ENCODE peak calls at places on chromosome 7, in ten cellular contexts. One of them, this sample, is unnamed.

GRCh38 chr7:11341285-11341944 is 367.7 kb downstream of the PHF14 start:
- DNase-seq in neural crest cell: no peak
- DNase-seq in aorta: no peak
- DNase-seq in activated CD8-positive, alpha-beta memory T cell treated with anti-CD3 and anti-CD28 coated beads, Interleukin-2, amount 50 U/mL, for 48 hours: no peak
- DNase-seq in central memory CD4-positive, alpha-beta T cell: no peak
- DNase-seq in midbrain: peak
- DNase-seq in AML-193: no peak
- DNase-seq in T follicular helper cell: no peak
- DNase-seq in H1: no peak
- DNase-seq in left ventricle myocardium superior: no peak
- DNase-seq in this sample: no peak

GRCh38 chr7:116710764-116711452 is 38.9 kb downstream of the MET start:
- DNase-seq in neural crest cell: no peak
- DNase-seq in aorta: no peak
- DNase-seq in activated CD8-positive, alpha-beta memory T cell treated with anti-CD3 and anti-CD28 coated beads, Interleukin-2, amount 50 U/mL, for 48 hours: no peak
- DNase-seq in central memory CD4-positive, alpha-beta T cell: no peak
- DNase-seq in midbrain: no peak
- DNase-seq in AML-193: no peak
- DNase-seq in T follicular helper cell: no peak
- DNase-seq in H1: no peak
- DNase-seq in left ventricle myocardium superior: no peak
- DNase-seq in this sample: no peak

GRCh38 chr7:108492742-108493141 is 33.2 kb downstream of the PNPLA8 start:
- DNase-seq in neural crest cell: no peak
- DNase-seq in aorta: no peak
- DNase-seq in activated CD8-positive, alpha-beta memory T cell treated with anti-CD3 and anti-CD28 coated beads, Interleukin-2, amount 50 U/mL, for 48 hours: no peak
- DNase-seq in central memory CD4-positive, alpha-beta T cell: no peak
- DNase-seq in midbrain: no peak
- DNase-seq in AML-193: no peak
- DNase-seq in T follicular helper cell: no peak
- DNase-seq in H1: no peak
- DNase-seq in left ventricle myocardium superior: no peak
- DNase-seq in this sample: no peak

GRCh38 chr7:155653773-155654172 is 9.3 kb downstream of the RBM33 start:
- DNase-seq in neural crest cell: no peak
- DNase-seq in aorta: no peak
- DNase-seq in activated CD8-positive, alpha-beta memory T cell treated with anti-CD3 and anti-CD28 coated beads, Interleukin-2, amount 50 U/mL, for 48 hours: no peak
- DNase-seq in central memory CD4-positive, alpha-beta T cell: no peak
- DNase-seq in midbrain: no peak
- DNase-seq in AML-193: peak
- DNase-seq in T follicular helper cell: no peak
- DNase-seq in H1: no peak
- DNase-seq in left ventricle myocardium superior: no peak
- DNase-seq in this sample: no peak

GRCh38 chr7:39416866-39417265 is 149.3 kb upstream of the YAE1 start:
- DNase-seq in neural crest cell: no peak
- DNase-seq in aorta: no peak
- DNase-seq in activated CD8-positive, alpha-beta memory T cell treated with anti-CD3 and anti-CD28 coated beads, Interleukin-2, amount 50 U/mL, for 48 hours: no peak
- DNase-seq in central memory CD4-positive, alpha-beta T cell: no peak
- DNase-seq in midbrain: no peak
- DNase-seq in AML-193: no peak
- DNase-seq in T follicular helper cell: no peak
- DNase-seq in H1: no peak
- DNase-seq in left ventricle myocardium superior: no peak
- DNase-seq in this sample: no peak

GRCh38 chr7:47503283-47503682 is 78.6 kb downstream of the TNS3 start:
- DNase-seq in neural crest cell: no peak
- DNase-seq in aorta: no peak
- DNase-seq in activated CD8-positive, alpha-beta memory T cell treated with anti-CD3 and anti-CD28 coated beads, Interleukin-2, amount 50 U/mL, for 48 hours: no peak
- DNase-seq in central memory CD4-positive, alpha-beta T cell: no peak
- DNase-seq in midbrain: no peak
- DNase-seq in AML-193: no peak
- DNase-seq in T follicular helper cell: no peak
- DNase-seq in H1: no peak
- DNase-seq in left ventricle myocardium superior: no peak
- DNase-seq in this sample: no peak

GRCh38 chr7:158252081-158252836 is 335.4 kb downstream of the PTPRN2 start:
- DNase-seq in neural crest cell: no peak
- DNase-seq in aorta: peak
- DNase-seq in activated CD8-positive, alpha-beta memory T cell treated with anti-CD3 and anti-CD28 coated beads, Interleukin-2, amount 50 U/mL, for 48 hours: peak
- DNase-seq in central memory CD4-positive, alpha-beta T cell: no peak
- DNase-seq in midbrain: peak
- DNase-seq in AML-193: no peak
- DNase-seq in T follicular helper cell: no peak
- DNase-seq in H1: no peak
- DNase-seq in left ventricle myocardium superior: peak
- DNase-seq in this sample: peak

GRCh38 chr7:90593205-90593604 is 2.9 kb upstream of the CDK14 start:
- DNase-seq in neural crest cell: no peak
- DNase-seq in aorta: no peak
- DNase-seq in activated CD8-positive, alpha-beta memory T cell treated with anti-CD3 and anti-CD28 coated beads, Interleukin-2, amount 50 U/mL, for 48 hours: no peak
- DNase-seq in central memory CD4-positive, alpha-beta T cell: no peak
- DNase-seq in midbrain: no peak
- DNase-seq in AML-193: no peak
- DNase-seq in T follicular helper cell: no peak
- DNase-seq in H1: no peak
- DNase-seq in left ventricle myocardium superior: no peak
- DNase-seq in this sample: no peak

GRCh38 chr7:498678-499641 is 20.7 kb downstream of the PDGFA start:
- DNase-seq in neural crest cell: no peak
- DNase-seq in aorta: peak
- DNase-seq in activated CD8-positive, alpha-beta memory T cell treated with anti-CD3 and anti-CD28 coated beads, Interleukin-2, amount 50 U/mL, for 48 hours: no peak
- DNase-seq in central memory CD4-positive, alpha-beta T cell: no peak
- DNase-seq in midbrain: no peak
- DNase-seq in AML-193: no peak
- DNase-seq in T follicular helper cell: no peak
- DNase-seq in H1: no peak
- DNase-seq in left ventricle myocardium superior: peak
- DNase-seq in this sample: no peak

GRCh38 chr7:32299133-32299702 is 191.0 kb downstream of the LSM5 start:
- DNase-seq in neural crest cell: peak
- DNase-seq in aorta: peak
- DNase-seq in activated CD8-positive, alpha-beta memory T cell treated with anti-CD3 and anti-CD28 coated beads, Interleukin-2, amount 50 U/mL, for 48 hours: no peak
- DNase-seq in central memory CD4-positive, alpha-beta T cell: no peak
- DNase-seq in midbrain: no peak
- DNase-seq in AML-193: no peak
- DNase-seq in T follicular helper cell: no peak
- DNase-seq in H1: no peak
- DNase-seq in left ventricle myocardium superior: peak
- DNase-seq in this sample: peak

GRCh38 chr7:11707606-11708193 is 124.3 kb downstream of the THSD7A start:
- DNase-seq in neural crest cell: no peak
- DNase-seq in aorta: no peak
- DNase-seq in activated CD8-positive, alpha-beta memory T cell treated with anti-CD3 and anti-CD28 coated beads, Interleukin-2, amount 50 U/mL, for 48 hours: no peak
- DNase-seq in central memory CD4-positive, alpha-beta T cell: no peak
- DNase-seq in midbrain: no peak
- DNase-seq in AML-193: no peak
- DNase-seq in T follicular helper cell: no peak
- DNase-seq in H1: no peak
- DNase-seq in left ventricle myocardium superior: no peak
- DNase-seq in this sample: no peak

GRCh38 chr7:151371266-151371665 is 29.7 kb downstream of the NUB1 start:
- DNase-seq in neural crest cell: no peak
- DNase-seq in aorta: peak
- DNase-seq in activated CD8-positive, alpha-beta memory T cell treated with anti-CD3 and anti-CD28 coated beads, Interleukin-2, amount 50 U/mL, for 48 hours: no peak
- DNase-seq in central memory CD4-positive, alpha-beta T cell: no peak
- DNase-seq in midbrain: no peak
- DNase-seq in AML-193: no peak
- DNase-seq in T follicular helper cell: no peak
- DNase-seq in H1: no peak
- DNase-seq in left ventricle myocardium superior: no peak
- DNase-seq in this sample: no peak

GRCh38 chr7:106382129-106382528 is 97.3 kb upstream of the NAMPT start:
- DNase-seq in neural crest cell: no peak
- DNase-seq in aorta: no peak
- DNase-seq in activated CD8-positive, alpha-beta memory T cell treated with anti-CD3 and anti-CD28 coated beads, Interleukin-2, amount 50 U/mL, for 48 hours: no peak
- DNase-seq in central memory CD4-positive, alpha-beta T cell: no peak
- DNase-seq in midbrain: no peak
- DNase-seq in AML-193: no peak
- DNase-seq in T follicular helper cell: no peak
- DNase-seq in H1: no peak
- DNase-seq in left ventricle myocardium superior: no peak
- DNase-seq in this sample: no peak

GRCh38 chr7:131364767-131365344 is 37.2 kb downstream of the MKLN1 start:
- DNase-seq in neural crest cell: no peak
- DNase-seq in aorta: no peak
- DNase-seq in activated CD8-positive, alpha-beta memory T cell treated with anti-CD3 and anti-CD28 coated beads, Interleukin-2, amount 50 U/mL, for 48 hours: no peak
- DNase-seq in central memory CD4-positive, alpha-beta T cell: no peak
- DNase-seq in midbrain: no peak
- DNase-seq in AML-193: no peak
- DNase-seq in T follicular helper cell: no peak
- DNase-seq in H1: no peak
- DNase-seq in left ventricle myocardium superior: no peak
- DNase-seq in this sample: no peak

GRCh38 chr7:51949726-51950644 is 633.4 kb upstream of the COBL start:
- DNase-seq in neural crest cell: peak
- DNase-seq in aorta: no peak
- DNase-seq in activated CD8-positive, alpha-beta memory T cell treated with anti-CD3 and anti-CD28 coated beads, Interleukin-2, amount 50 U/mL, for 48 hours: no peak
- DNase-seq in central memory CD4-positive, alpha-beta T cell: no peak
- DNase-seq in midbrain: no peak
- DNase-seq in AML-193: no peak
- DNase-seq in T follicular helper cell: no peak
- DNase-seq in H1: peak
- DNase-seq in left ventricle myocardium superior: no peak
- DNase-seq in this sample: peak

GRCh38 chr7:134943785-134944400 is 42.4 kb upstream of the AGBL3 start:
- DNase-seq in neural crest cell: no peak
- DNase-seq in aorta: no peak
- DNase-seq in activated CD8-positive, alpha-beta memory T cell treated with anti-CD3 and anti-CD28 coated beads, Interleukin-2, amount 50 U/mL, for 48 hours: no peak
- DNase-seq in central memory CD4-positive, alpha-beta T cell: no peak
- DNase-seq in midbrain: peak
- DNase-seq in AML-193: peak
- DNase-seq in T follicular helper cell: no peak
- DNase-seq in H1: no peak
- DNase-seq in left ventricle myocardium superior: no peak
- DNase-seq in this sample: no peak

GRCh38 chr7:82234457-82235049 is 209.0 kb downstream of the CACNA2D1 start:
- DNase-seq in neural crest cell: no peak
- DNase-seq in aorta: no peak
- DNase-seq in activated CD8-positive, alpha-beta memory T cell treated with anti-CD3 and anti-CD28 coated beads, Interleukin-2, amount 50 U/mL, for 48 hours: no peak
- DNase-seq in central memory CD4-positive, alpha-beta T cell: no peak
- DNase-seq in midbrain: peak
- DNase-seq in AML-193: peak
- DNase-seq in T follicular helper cell: no peak
- DNase-seq in H1: no peak
- DNase-seq in left ventricle myocardium superior: no peak
- DNase-seq in this sample: no peak

GRCh38 chr7:33250421-33250827 is 121.1 kb downstream of the BBS9 start:
- DNase-seq in neural crest cell: no peak
- DNase-seq in aorta: no peak
- DNase-seq in activated CD8-positive, alpha-beta memory T cell treated with anti-CD3 and anti-CD28 coated beads, Interleukin-2, amount 50 U/mL, for 48 hours: no peak
- DNase-seq in central memory CD4-positive, alpha-beta T cell: no peak
- DNase-seq in midbrain: no peak
- DNase-seq in AML-193: no peak
- DNase-seq in T follicular helper cell: no peak
- DNase-seq in H1: no peak
- DNase-seq in left ventricle myocardium superior: no peak
- DNase-seq in this sample: no peak

GRCh38 chr7:158581440-158582088 is 6.1 kb downstream of the PTPRN2 start:
- DNase-seq in neural crest cell: no peak
- DNase-seq in aorta: no peak
- DNase-seq in activated CD8-positive, alpha-beta memory T cell treated with anti-CD3 and anti-CD28 coated beads, Interleukin-2, amount 50 U/mL, for 48 hours: no peak
- DNase-seq in central memory CD4-positive, alpha-beta T cell: no peak
- DNase-seq in midbrain: no peak
- DNase-seq in AML-193: no peak
- DNase-seq in T follicular helper cell: no peak
- DNase-seq in H1: no peak
- DNase-seq in left ventricle myocardium superior: no peak
- DNase-seq in this sample: no peak

This sample was measured in ecto neural progenitor cell.